ENCODE peak calls at places on chromosomes 13 and 19, in seven cellular contexts. One of them, this sample, is unnamed.

GRCh38 chr13:57627663-57628062 is 3.9 kb upstream of the PCDH17 start:
- DNase-seq in fibroblast of the conjunctiva: no peak
- DNase-seq in Calu3: no peak
- DNase-seq in naive thymus-derived CD4-positive, alpha-beta T cell: no peak
- DNase-seq in AG08396: peak; percentile 11
- DNase-seq in T-helper 1 cell: no peak
- DNase-seq in fibroblast of lung: peak; percentile 59
- DNase-seq in this sample: peak; percentile 49

GRCh38 chr13:99496322-99497142 is 4.7 kb upstream of the TM9SF2 start:
- DNase-seq in naive thymus-derived CD4-positive, alpha-beta T cell: peak; percentile 84
- DNase-seq in AG08396: peak; percentile 15
- DNase-seq in fibroblast of lung: peak; percentile 30
- DNase-seq in fibroblast of the conjunctiva: peak; percentile 38
- DNase-seq in T-helper 1 cell: peak; percentile 65
- DNase-seq in Calu3: peak; percentile 50
- DNase-seq in this sample: peak; percentile 13

GRCh38 chr19:54805665-54806515 is 2.5 kb downstream of the KIR2DL4 start:
- DNase-seq in fibroblast of the conjunctiva: no peak
- DNase-seq in Calu3: no peak
- DNase-seq in naive thymus-derived CD4-positive, alpha-beta T cell: no peak
- DNase-seq in T-helper 1 cell: no peak
- DNase-seq in fibroblast of lung: no peak
- DNase-seq in AG08396: no peak
- DNase-seq in this sample: no peak

GRCh38 chr19:7673995-7674667 is 2.8 kb upstream of the MCEMP1 start:
- DNase-seq in fibroblast of lung: peak; percentile 78
- DNase-seq in Calu3: peak; percentile 59
- DNase-seq in T-helper 1 cell: no peak
- DNase-seq in naive thymus-derived CD4-positive, alpha-beta T cell: no peak
- DNase-seq in fibroblast of the conjunctiva: peak; percentile 64
- DNase-seq in AG08396: peak; percentile 87
- DNase-seq in this sample: peak; percentile 59

GRCh38 chr19:54297759-54298305 is 15.1 kb downstream of the LILRA5 start:
- DNase-seq in Calu3: peak; percentile 28
- DNase-seq in naive thymus-derived CD4-positive, alpha-beta T cell: no peak
- DNase-seq in AG08396: no peak
- DNase-seq in fibroblast of lung: no peak
- DNase-seq in T-helper 1 cell: no peak
- DNase-seq in fibroblast of the conjunctiva: no peak
- DNase-seq in this sample: no peak

GRCh38 chr19:19900574-19901444 is at the start of gene ZNF93:
- DNase-seq in AG08396: peak; percentile 92
- DNase-seq in fibroblast of lung: peak; percentile 98
- DNase-seq in fibroblast of the conjunctiva: peak; percentile 93
- DNase-seq in naive thymus-derived CD4-positive, alpha-beta T cell: peak; percentile 93
- DNase-seq in T-helper 1 cell: peak; percentile 83
- DNase-seq in Calu3: peak; percentile 85
- DNase-seq in this sample: peak; percentile 97

GRCh38 chr19:14248578-14249011 is 42.6 kb upstream of the ADGRL1 start:
- DNase-seq in naive thymus-derived CD4-positive, alpha-beta T cell: peak; percentile 31
- DNase-seq in fibroblast of the conjunctiva: peak; percentile 35
- DNase-seq in fibroblast of lung: peak; percentile 65
- DNase-seq in T-helper 1 cell: no peak
- DNase-seq in Calu3: no peak
- DNase-seq in AG08396: no peak
- DNase-seq in this sample: peak; percentile 55

GRCh38 chr19:13623686-13624405 is 117.6 kb upstream of the CACNA1A start:
- DNase-seq in Calu3: no peak
- DNase-seq in fibroblast of the conjunctiva: no peak
- DNase-seq in naive thymus-derived CD4-positive, alpha-beta T cell: no peak
- DNase-seq in T-helper 1 cell: no peak
- DNase-seq in AG08396: no peak
- DNase-seq in fibroblast of lung: no peak
- DNase-seq in this sample: no peak

GRCh38 chr19:33900817-33901216 is 104.1 kb downstream of the KCTD15 start:
- DNase-seq in T-helper 1 cell: no peak
- DNase-seq in fibroblast of the conjunctiva: no peak
- DNase-seq in Calu3: no peak
- DNase-seq in naive thymus-derived CD4-positive, alpha-beta T cell: no peak
- DNase-seq in fibroblast of lung: no peak
- DNase-seq in AG08396: no peak
- DNase-seq in this sample: no peak

GRCh38 chr13:99693812-99694211 is 192.5 kb downstream of the TM9SF2 start:
- DNase-seq in naive thymus-derived CD4-positive, alpha-beta T cell: no peak
- DNase-seq in T-helper 1 cell: no peak
- DNase-seq in fibroblast of the conjunctiva: no peak
- DNase-seq in AG08396: no peak
- DNase-seq in fibroblast of lung: no peak
- DNase-seq in Calu3: no peak
- DNase-seq in this sample: no peak

GRCh38 chr13:110680852-110681251 is 25.1 kb downstream of the CARS2 start:
- DNase-seq in AG08396: peak; percentile 39
- DNase-seq in fibroblast of the conjunctiva: no peak
- DNase-seq in T-helper 1 cell: no peak
- DNase-seq in Calu3: no peak
- DNase-seq in fibroblast of lung: peak; percentile 16
- DNase-seq in naive thymus-derived CD4-positive, alpha-beta T cell: no peak
- DNase-seq in this sample: peak; percentile 39

GRCh38 chr13:110637747-110638146 is 22.4 kb downstream of the NAXD start:
- DNase-seq in AG08396: no peak
- DNase-seq in fibroblast of lung: no peak
- DNase-seq in naive thymus-derived CD4-positive, alpha-beta T cell: no peak
- DNase-seq in Calu3: no peak
- DNase-seq in T-helper 1 cell: no peak
- DNase-seq in fibroblast of the conjunctiva: no peak
- DNase-seq in this sample: no peak

GRCh38 chr19:17205237-17206140 is 9.7 kb upstream of the USE1 start:
- DNase-seq in naive thymus-derived CD4-positive, alpha-beta T cell: peak; percentile 65
- DNase-seq in T-helper 1 cell: peak; percentile 43
- DNase-seq in Calu3: peak; percentile 64
- DNase-seq in fibroblast of lung: peak; percentile 64
- DNase-seq in fibroblast of the conjunctiva: peak; percentile 39
- DNase-seq in AG08396: peak; percentile 71
- DNase-seq in this sample: peak; percentile 52

GRCh38 chr13:30341815-30342570 is 34.6 kb upstream of the KATNAL1 start:
- DNase-seq in fibroblast of lung: peak; percentile 91
- DNase-seq in naive thymus-derived CD4-positive, alpha-beta T cell: no peak
- DNase-seq in Calu3: peak; percentile 45
- DNase-seq in AG08396: peak; percentile 86
- DNase-seq in fibroblast of the conjunctiva: peak; percentile 88
- DNase-seq in T-helper 1 cell: no peak
- DNase-seq in this sample: peak; percentile 88

GRCh38 chr19:55251296-55252081 is 7.3 kb downstream of the PPP6R1 start:
- DNase-seq in fibroblast of the conjunctiva: no peak
- DNase-seq in T-helper 1 cell: peak; percentile 36
- DNase-seq in Calu3: peak; percentile 56
- DNase-seq in fibroblast of lung: no peak
- DNase-seq in naive thymus-derived CD4-positive, alpha-beta T cell: no peak
- DNase-seq in AG08396: no peak
- DNase-seq in this sample: peak; percentile 38

GRCh38 chr19:51012661-51013190 is 6.8 kb downstream of the KLK10 start:
- DNase-seq in T-helper 1 cell: no peak
- DNase-seq in naive thymus-derived CD4-positive, alpha-beta T cell: no peak
- DNase-seq in fibroblast of the conjunctiva: no peak
- DNase-seq in Calu3: no peak
- DNase-seq in AG08396: no peak
- DNase-seq in fibroblast of lung: no peak
- DNase-seq in this sample: no peak

GRCh38 chr13:101575591-101575990 is 123.1 kb downstream of the ITGBL1 start:
- DNase-seq in T-helper 1 cell: no peak
- DNase-seq in naive thymus-derived CD4-positive, alpha-beta T cell: no peak
- DNase-seq in Calu3: no peak
- DNase-seq in fibroblast of the conjunctiva: no peak
- DNase-seq in AG08396: no peak
- DNase-seq in fibroblast of lung: no peak
- DNase-seq in this sample: no peak

GRCh38 chr19:2039082-2039958 is 11.7 kb downstream of the MKNK2 start:
- DNase-seq in AG08396: no peak
- DNase-seq in fibroblast of lung: no peak
- DNase-seq in naive thymus-derived CD4-positive, alpha-beta T cell: no peak
- DNase-seq in fibroblast of the conjunctiva: no peak
- DNase-seq in T-helper 1 cell: no peak
- DNase-seq in Calu3: no peak
- DNase-seq in this sample: no peak

GRCh38 chr13:87999791-88000190 is 328.6 kb downstream of the SLITRK5 start:
- DNase-seq in AG08396: no peak
- DNase-seq in T-helper 1 cell: no peak
- DNase-seq in Calu3: no peak
- DNase-seq in fibroblast of lung: peak; percentile 38
- DNase-seq in naive thymus-derived CD4-positive, alpha-beta T cell: no peak
- DNase-seq in fibroblast of the conjunctiva: peak; percentile 0
- DNase-seq in this sample: peak; percentile 40

GRCh38 chr19:52748336-52748950 is 13.6 kb upstream of the ZNF611 start:
- DNase-seq in Calu3: no peak
- DNase-seq in AG08396: peak; percentile 20
- DNase-seq in naive thymus-derived CD4-positive, alpha-beta T cell: peak; percentile 38
- DNase-seq in fibroblast of the conjunctiva: no peak
- DNase-seq in fibroblast of lung: peak; percentile 65
- DNase-seq in T-helper 1 cell: no peak
- DNase-seq in this sample: peak; percentile 52

GRCh38 chr13:114140909-114141255 is 8.5 kb upstream of the RASA3 start:
- DNase-seq in fibroblast of lung: no peak
- DNase-seq in fibroblast of the conjunctiva: no peak
- DNase-seq in Calu3: no peak
- DNase-seq in AG08396: no peak
- DNase-seq in T-helper 1 cell: no peak
- DNase-seq in naive thymus-derived CD4-positive, alpha-beta T cell: peak; percentile 67
- DNase-seq in this sample: no peak

GRCh38 chr19:28018499-28018898 is 1194.5 kb downstream of the UQCRFS1 start:
- DNase-seq in naive thymus-derived CD4-positive, alpha-beta T cell: no peak
- DNase-seq in fibroblast of lung: no peak
- DNase-seq in T-helper 1 cell: no peak
- DNase-seq in fibroblast of the conjunctiva: no peak
- DNase-seq in AG08396: no peak
- DNase-seq in Calu3: no peak
- DNase-seq in this sample: no peak

GRCh38 chr19:55597493-55597892 is 1.8 kb downstream of the FIZ1 start:
- DNase-seq in fibroblast of lung: no peak
- DNase-seq in fibroblast of the conjunctiva: no peak
- DNase-seq in T-helper 1 cell: no peak
- DNase-seq in naive thymus-derived CD4-positive, alpha-beta T cell: no peak
- DNase-seq in AG08396: no peak
- DNase-seq in Calu3: no peak
- DNase-seq in this sample: no peak

GRCh38 chr13:29961036-29961685 is 110.7 kb upstream of the UBL3 start:
- DNase-seq in T-helper 1 cell: no peak
- DNase-seq in fibroblast of lung: no peak
- DNase-seq in fibroblast of the conjunctiva: no peak
- DNase-seq in Calu3: no peak
- DNase-seq in AG08396: no peak
- DNase-seq in naive thymus-derived CD4-positive, alpha-beta T cell: no peak
- DNase-seq in this sample: no peak

GRCh38 chr13:49733181-49733951 is 42.1 kb upstream of the EBPL start:
- DNase-seq in T-helper 1 cell: no peak
- DNase-seq in naive thymus-derived CD4-positive, alpha-beta T cell: no peak
- DNase-seq in Calu3: no peak
- DNase-seq in fibroblast of the conjunctiva: no peak
- DNase-seq in AG08396: no peak
- DNase-seq in fibroblast of lung: no peak
- DNase-seq in this sample: peak; percentile 17

GRCh38 chr19:35793381-35794165 is 18.2 kb downstream of the ARHGAP33 start:
- DNase-seq in AG08396: peak; percentile 58
- DNase-seq in fibroblast of the conjunctiva: no peak
- DNase-seq in T-helper 1 cell: no peak
- DNase-seq in naive thymus-derived CD4-positive, alpha-beta T cell: no peak
- DNase-seq in Calu3: peak; percentile 43
- DNase-seq in fibroblast of lung: no peak
- DNase-seq in this sample: peak; percentile 8

GRCh38 chr19:6828698-6829633 is 56.5 kb downstream of the VAV1 start:
- DNase-seq in fibroblast of lung: no peak
- DNase-seq in AG08396: no peak
- DNase-seq in Calu3: peak; percentile 29
- DNase-seq in naive thymus-derived CD4-positive, alpha-beta T cell: peak; percentile 13
- DNase-seq in fibroblast of the conjunctiva: no peak
- DNase-seq in T-helper 1 cell: peak; percentile 23
- DNase-seq in this sample: no peak

GRCh38 chr13:24253520-24254150 is 55.7 kb upstream of the C1QTNF9 start:
- DNase-seq in fibroblast of lung: no peak
- DNase-seq in T-helper 1 cell: no peak
- DNase-seq in naive thymus-derived CD4-positive, alpha-beta T cell: no peak
- DNase-seq in Calu3: no peak
- DNase-seq in AG08396: no peak
- DNase-seq in fibroblast of the conjunctiva: no peak
- DNase-seq in this sample: no peak

GRCh38 chr19:47609885-47610545 is 1.1 kb downstream of the BICRA start:
- DNase-seq in T-helper 1 cell: peak; percentile 35
- DNase-seq in naive thymus-derived CD4-positive, alpha-beta T cell: peak; percentile 56
- DNase-seq in AG08396: peak; percentile 48
- DNase-seq in Calu3: peak; percentile 50
- DNase-seq in fibroblast of lung: peak; percentile 38
- DNase-seq in fibroblast of the conjunctiva: no peak
- DNase-seq in this sample: peak; percentile 48

GRCh38 chr19:29675650-29676186 is 10.5 kb downstream of the PLEKHF1 start:
- DNase-seq in Calu3: no peak
- DNase-seq in fibroblast of lung: no peak
- DNase-seq in naive thymus-derived CD4-positive, alpha-beta T cell: no peak
- DNase-seq in T-helper 1 cell: no peak
- DNase-seq in fibroblast of the conjunctiva: no peak
- DNase-seq in AG08396: peak; percentile 1
- DNase-seq in this sample: no peak